ENCODE peak calls at places on chromosomes 16 and 17, in nine cellular contexts. One of them, this sample, is unnamed.

GRCh38 chr16:27718136-27718766 is 168.3 kb downstream of the KATNIP start:
- DNase-seq in body of pancreas: no peak
- DNase-seq in foreskin fibroblast: no peak
- DNase-seq in thoracic aorta: no peak
- DNase-seq in ascending aorta: no peak
- DNase-seq in esophagus muscularis mucosa: no peak
- DNase-seq in endodermal cell: no peak
- DNase-seq in retinal pigment epithelial cell: no peak
- DNase-seq in heart right ventricle: no peak
- DNase-seq in this sample: no peak

GRCh38 chr16:3797904-3798811 is 80.8 kb upstream of the TRAP1 start:
- DNase-seq in body of pancreas: no peak
- DNase-seq in foreskin fibroblast: no peak
- DNase-seq in thoracic aorta: no peak
- DNase-seq in ascending aorta: no peak
- DNase-seq in esophagus muscularis mucosa: no peak
- DNase-seq in endodermal cell: no peak
- DNase-seq in retinal pigment epithelial cell: no peak
- DNase-seq in heart right ventricle: no peak
- DNase-seq in this sample: no peak

GRCh38 chr16:84689126-84689525 is 10.7 kb upstream of the USP10 start:
- DNase-seq in body of pancreas: no peak
- DNase-seq in foreskin fibroblast: peak; percentile 93
- DNase-seq in thoracic aorta: no peak
- DNase-seq in ascending aorta: no peak
- DNase-seq in esophagus muscularis mucosa: no peak
- DNase-seq in endodermal cell: no peak
- DNase-seq in retinal pigment epithelial cell: peak; percentile 60
- DNase-seq in heart right ventricle: no peak
- DNase-seq in this sample: peak; percentile 87

GRCh38 chr16:81778861-81779539 is at the start of gene PLCG2:
- DNase-seq in body of pancreas: peak; percentile 67
- DNase-seq in foreskin fibroblast: peak; percentile 18
- DNase-seq in thoracic aorta: no peak
- DNase-seq in ascending aorta: no peak
- DNase-seq in esophagus muscularis mucosa: no peak
- DNase-seq in endodermal cell: peak; percentile 91
- DNase-seq in retinal pigment epithelial cell: no peak
- DNase-seq in heart right ventricle: peak; percentile 66
- DNase-seq in this sample: no peak

GRCh38 chr16:3256146-3256875 is at the start of gene MEFV:
- DNase-seq in body of pancreas: no peak
- DNase-seq in foreskin fibroblast: no peak
- DNase-seq in thoracic aorta: no peak
- DNase-seq in ascending aorta: no peak
- DNase-seq in esophagus muscularis mucosa: no peak
- DNase-seq in endodermal cell: no peak
- DNase-seq in retinal pigment epithelial cell: no peak
- DNase-seq in heart right ventricle: no peak
- DNase-seq in this sample: no peak

GRCh38 chr16:87778830-87779579 is 13.2 kb upstream of the KLHDC4 start:
- DNase-seq in body of pancreas: peak; percentile 90
- DNase-seq in foreskin fibroblast: peak; percentile 91
- DNase-seq in thoracic aorta: peak; percentile 52
- DNase-seq in ascending aorta: peak; percentile 76
- DNase-seq in esophagus muscularis mucosa: peak; percentile 98
- DNase-seq in endodermal cell: peak; percentile 99
- DNase-seq in retinal pigment epithelial cell: peak; percentile 71
- DNase-seq in heart right ventricle: peak; percentile 81
- DNase-seq in this sample: peak; percentile 82

GRCh38 chr16:72876981-72877373 is 171.0 kb downstream of the ZFHX3 start:
- DNase-seq in body of pancreas: no peak
- DNase-seq in foreskin fibroblast: peak; percentile 26
- DNase-seq in thoracic aorta: no peak
- DNase-seq in ascending aorta: no peak
- DNase-seq in esophagus muscularis mucosa: no peak
- DNase-seq in endodermal cell: no peak
- DNase-seq in retinal pigment epithelial cell: no peak
- DNase-seq in heart right ventricle: no peak
- DNase-seq in this sample: no peak

GRCh38 chr16:48158296-48158695 is 2.5 kb upstream of the ABCC12 start:
- DNase-seq in body of pancreas: no peak
- DNase-seq in foreskin fibroblast: peak; percentile 41
- DNase-seq in thoracic aorta: no peak
- DNase-seq in ascending aorta: no peak
- DNase-seq in esophagus muscularis mucosa: no peak
- DNase-seq in endodermal cell: no peak
- DNase-seq in retinal pigment epithelial cell: peak; percentile 27
- DNase-seq in heart right ventricle: no peak
- DNase-seq in this sample: peak; percentile 12

GRCh38 chr17:41711669-41712400 is at the start of gene GAST:
- DNase-seq in body of pancreas: no peak
- DNase-seq in foreskin fibroblast: no peak
- DNase-seq in thoracic aorta: no peak
- DNase-seq in ascending aorta: no peak
- DNase-seq in esophagus muscularis mucosa: no peak
- DNase-seq in endodermal cell: no peak
- DNase-seq in retinal pigment epithelial cell: no peak
- DNase-seq in heart right ventricle: no peak
- DNase-seq in this sample: no peak

GRCh38 chr16:88747588-88748301 is 37.3 kb downstream of the PIEZO1 start:
- DNase-seq in body of pancreas: peak; percentile 47
- DNase-seq in foreskin fibroblast: no peak
- DNase-seq in thoracic aorta: no peak
- DNase-seq in ascending aorta: no peak
- DNase-seq in esophagus muscularis mucosa: no peak
- DNase-seq in endodermal cell: peak; percentile 90
- DNase-seq in retinal pigment epithelial cell: no peak
- DNase-seq in heart right ventricle: no peak
- DNase-seq in this sample: no peak

GRCh38 chr16:29757950-29758466 is 12.2 kb upstream of the C16orf54 start:
- DNase-seq in body of pancreas: no peak
- DNase-seq in foreskin fibroblast: peak; percentile 20
- DNase-seq in thoracic aorta: no peak
- DNase-seq in ascending aorta: no peak
- DNase-seq in esophagus muscularis mucosa: no peak
- DNase-seq in endodermal cell: no peak
- DNase-seq in retinal pigment epithelial cell: peak; percentile 33
- DNase-seq in heart right ventricle: no peak
- DNase-seq in this sample: peak; percentile 7

GRCh38 chr16:67528222-67528869 is at the start of gene RIPOR1:
- DNase-seq in body of pancreas: peak; percentile 64
- DNase-seq in foreskin fibroblast: no peak
- DNase-seq in thoracic aorta: no peak
- DNase-seq in ascending aorta: no peak
- DNase-seq in esophagus muscularis mucosa: no peak
- DNase-seq in endodermal cell: peak; percentile 79
- DNase-seq in retinal pigment epithelial cell: no peak
- DNase-seq in heart right ventricle: peak; percentile 74
- DNase-seq in this sample: no peak

GRCh38 chr16:50448522-50448921 is 79.7 kb upstream of the BRD7 start:
- DNase-seq in body of pancreas: no peak
- DNase-seq in foreskin fibroblast: no peak
- DNase-seq in thoracic aorta: no peak
- DNase-seq in ascending aorta: no peak
- DNase-seq in esophagus muscularis mucosa: no peak
- DNase-seq in endodermal cell: peak; percentile 87
- DNase-seq in retinal pigment epithelial cell: no peak
- DNase-seq in heart right ventricle: no peak
- DNase-seq in this sample: no peak

DNA sequence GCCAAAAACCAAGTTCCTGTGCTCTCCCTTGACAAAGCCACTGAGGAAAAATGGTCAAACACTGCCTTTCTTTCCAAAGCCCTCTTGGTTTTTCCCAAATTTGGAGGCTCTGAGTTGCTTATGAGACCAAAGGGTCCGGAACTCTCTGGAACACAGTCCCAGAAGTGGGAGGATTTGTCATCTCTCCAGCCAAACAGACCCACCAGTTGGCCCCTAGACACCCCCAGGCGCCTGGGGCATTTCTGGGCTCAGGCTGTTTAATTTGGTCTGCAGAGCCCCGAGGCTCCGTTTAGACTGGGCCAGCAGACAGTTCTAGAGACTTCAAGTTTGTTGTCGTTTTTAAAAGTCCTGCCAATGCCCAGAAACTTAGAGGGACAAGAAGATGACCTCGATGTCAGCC is 239.1 kb downstream of the SEC14L1 start:
- DNase-seq in body of pancreas: no peak
- DNase-seq in foreskin fibroblast: no peak
- DNase-seq in thoracic aorta: no peak
- DNase-seq in ascending aorta: no peak
- DNase-seq in esophagus muscularis mucosa: no peak
- DNase-seq in endodermal cell: no peak
- DNase-seq in retinal pigment epithelial cell: no peak
- DNase-seq in heart right ventricle: no peak
- DNase-seq in this sample: no peak
- H3K4me3 ChIP-seq in body of pancreas: no peak overlapping the region
- H3K4me3 ChIP-seq in foreskin fibroblast: no peak overlapping the region
- H3K4me3 ChIP-seq in thoracic aorta: no peak overlapping the region
- H3K4me3 ChIP-seq in ascending aorta: no peak overlapping the region
- H3K4me3 ChIP-seq in esophagus muscularis mucosa: peak overlapping the region; percentile 11
- H3K4me3 ChIP-seq in endodermal cell: no peak overlapping the region
- H3K4me3 ChIP-seq in retinal pigment epithelial cell: no peak overlapping the region
- H3K4me3 ChIP-seq in heart right ventricle: no peak overlapping the region
- H3K4me3 ChIP-seq in this sample: no peak overlapping the region

GRCh38 chr16:56192971-56193936 is 2.0 kb downstream of the GNAO1 start:
- DNase-seq in body of pancreas: no peak
- DNase-seq in foreskin fibroblast: no peak
- DNase-seq in thoracic aorta: no peak
- DNase-seq in ascending aorta: no peak
- DNase-seq in esophagus muscularis mucosa: no peak
- DNase-seq in endodermal cell: peak; percentile 69
- DNase-seq in retinal pigment epithelial cell: no peak
- DNase-seq in heart right ventricle: no peak
- DNase-seq in this sample: no peak
- H3K4me3 ChIP-seq in body of pancreas: no peak overlapping the region
- H3K4me3 ChIP-seq in foreskin fibroblast: no peak overlapping the region
- H3K4me3 ChIP-seq in thoracic aorta: peak overlapping the region; percentile 85
- H3K4me3 ChIP-seq in ascending aorta: peak overlapping the region; percentile 40
- H3K4me3 ChIP-seq in esophagus muscularis mucosa: no peak overlapping the region
- H3K4me3 ChIP-seq in endodermal cell: peak overlapping the region; percentile 80
- H3K4me3 ChIP-seq in retinal pigment epithelial cell: no peak overlapping the region
- H3K4me3 ChIP-seq in heart right ventricle: peak overlapping the region; percentile 52
- H3K4me3 ChIP-seq in this sample: no peak overlapping the region

DNA sequence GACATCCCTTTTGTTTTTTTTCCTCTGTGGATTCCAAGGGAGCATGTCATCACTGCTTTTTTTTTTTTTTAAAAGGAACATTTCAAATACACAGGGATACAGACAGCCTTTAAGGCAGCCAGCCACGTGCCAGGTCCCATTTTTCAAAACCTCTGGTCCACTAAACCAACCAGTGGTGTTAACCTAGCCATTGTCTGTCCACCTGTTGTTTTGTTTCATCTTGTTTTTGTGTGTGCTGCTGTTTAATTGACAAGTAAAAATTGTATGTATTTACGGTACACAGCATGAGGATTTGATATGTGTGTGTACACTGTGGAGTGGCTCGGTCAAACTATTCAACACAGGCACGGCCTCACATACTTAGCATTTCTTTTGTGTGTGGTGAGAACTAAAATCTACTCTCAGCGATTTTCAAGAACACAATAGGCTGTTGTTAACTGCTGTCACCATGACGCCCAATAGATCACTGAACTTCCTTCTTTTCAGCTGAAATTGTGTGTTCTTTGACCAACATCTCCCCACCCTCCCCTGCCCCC is 19.2 kb downstream of the TMEM114 start:
- DNase-seq in body of pancreas: no peak
- DNase-seq in foreskin fibroblast: peak; percentile 28
- DNase-seq in thoracic aorta: no peak
- DNase-seq in ascending aorta: no peak
- DNase-seq in esophagus muscularis mucosa: no peak
- DNase-seq in endodermal cell: peak; percentile 51
- DNase-seq in retinal pigment epithelial cell: peak; percentile 46
- DNase-seq in heart right ventricle: no peak
- DNase-seq in this sample: peak; percentile 23
- H3K4me3 ChIP-seq in body of pancreas: no peak overlapping the region
- H3K4me3 ChIP-seq in foreskin fibroblast: no peak overlapping the region
- H3K4me3 ChIP-seq in thoracic aorta: no peak overlapping the region
- H3K4me3 ChIP-seq in ascending aorta: no peak overlapping the region
- H3K4me3 ChIP-seq in esophagus muscularis mucosa: no peak overlapping the region
- H3K4me3 ChIP-seq in endodermal cell: no peak overlapping the region
- H3K4me3 ChIP-seq in retinal pigment epithelial cell: no peak overlapping the region
- H3K4me3 ChIP-seq in heart right ventricle: no peak overlapping the region
- H3K4me3 ChIP-seq in this sample: no peak overlapping the region

DNA sequence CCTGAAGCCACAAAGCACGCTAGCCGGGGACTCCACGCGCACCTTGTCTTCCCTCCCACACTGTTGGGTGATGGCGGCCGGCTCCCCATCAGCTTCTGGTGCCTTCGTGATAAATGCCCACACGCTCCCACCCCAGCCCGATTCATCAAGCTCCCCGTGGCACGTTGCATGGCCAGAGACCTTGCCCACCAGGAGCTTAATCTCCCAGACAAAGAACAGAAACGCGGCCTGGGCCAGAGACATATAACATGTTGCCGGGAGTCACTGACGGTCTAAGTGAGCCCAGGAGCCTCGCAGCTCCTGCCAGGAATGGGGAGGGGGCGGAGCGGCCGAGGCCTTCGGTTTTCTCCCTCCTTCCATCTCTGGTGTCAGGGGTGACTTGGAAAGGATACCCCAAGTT is 93.1 kb downstream of the SDK2 start:
- DNase-seq in body of pancreas: no peak
- DNase-seq in foreskin fibroblast: no peak
- DNase-seq in thoracic aorta: no peak
- DNase-seq in ascending aorta: no peak
- DNase-seq in esophagus muscularis mucosa: no peak
- DNase-seq in endodermal cell: no peak
- DNase-seq in retinal pigment epithelial cell: no peak
- DNase-seq in heart right ventricle: no peak
- DNase-seq in this sample: no peak
- H3K4me3 ChIP-seq in body of pancreas: no peak overlapping the region
- H3K4me3 ChIP-seq in foreskin fibroblast: no peak overlapping the region
- H3K4me3 ChIP-seq in thoracic aorta: no peak overlapping the region
- H3K4me3 ChIP-seq in ascending aorta: no peak overlapping the region
- H3K4me3 ChIP-seq in esophagus muscularis mucosa: no peak overlapping the region
- H3K4me3 ChIP-seq in endodermal cell: no peak overlapping the region
- H3K4me3 ChIP-seq in retinal pigment epithelial cell: no peak overlapping the region
- H3K4me3 ChIP-seq in heart right ventricle: no peak overlapping the region
- H3K4me3 ChIP-seq in this sample: no peak overlapping the region